ENCODE peak calls at places on chromosomes 13 and 19, in six cellular contexts. Y is hypothalamus, N is foreskin fibroblast, T is NCI-H1105 treated with DMSO at 0.1 percent for 48 hours, P is tibial nerve, U is amniotic stem cell. X is an unnamed sample.

GRCh38 chr19:49930483-49931011 is 1.2 kb upstream of the NUP62 start:
- DNase-seq in Y (no peak), N (peak), T (no peak), P (no peak), U (no peak), X (no peak)

GRCh38 chr13:33185853-33186252 is 99.7 kb downstream of the STARD13 start:
- DNase-seq in Y (no peak), N (no peak), T (no peak), P (no peak), U (no peak), X (no peak)

GRCh38 chr19:722553-723101 is 13.9 kb downstream of the PALM start:
- DNase-seq in Y (no peak), N (no peak), T (no peak), P (no peak), U (no peak), X (no peak)

GRCh38 chr19:12838893-12839656 is 760 bp downstream of the MAST1 start:
- DNase-seq in Y (no peak), N (no peak), T (no peak), P (no peak), U (no peak), X (no peak)

GRCh38 chr19:41541990-41542584 is 33.9 kb upstream of the CEACAM21 start:
- DNase-seq in Y (no peak), N (peak), T (peak), P (peak), U (no peak), X (peak)

GRCh38 chr19:49056101-49056901 is 1.2 kb downstream of the CGB7 start:
- DNase-seq in Y (no peak), N (peak), T (peak), P (peak), U (no peak), X (peak)

GRCh38 chr13:70723732-70724131 is 615.5 kb upstream of the KLHL1 start:
- DNase-seq in Y (no peak), N (peak), T (peak), P (no peak), U (peak), X (no peak)

GRCh38 chr19:56933014-56933705 is 92.6 kb upstream of the PEG3 start:
- DNase-seq in Y (no peak), N (no peak), T (peak), P (no peak), U (no peak), X (no peak)

GRCh38 chr19:50417138-50417849 is 1.4 kb upstream of the SPIB start:
- DNase-seq in Y (no peak), N (no peak), T (peak), P (no peak), U (no peak), X (no peak)

GRCh38 chr19:36420961-36421748 is 2.7 kb upstream of the ZFP82 start:
- DNase-seq in Y (no peak), N (peak), T (no peak), P (no peak), U (no peak), X (no peak)

GRCh38 chr13:45951724-45952123 is 100.2 kb upstream of the SIAH3 start:
- DNase-seq in Y (no peak), N (peak), T (no peak), P (no peak), U (no peak), X (no peak)

GRCh38 chr19:13029893-13030292 is 34.6 kb downstream of the NFIX start:
- DNase-seq in Y (no peak), N (peak), T (no peak), P (no peak), U (no peak), X (no peak)

GRCh38 chr13:51822106-51822840 is 18.3 kb upstream of the DHRS12 start:
- DNase-seq in Y (no peak), N (no peak), T (no peak), P (no peak), U (no peak), X (no peak)

GRCh38 chr13:100529666-100530065 is 58.9 kb downstream of the GGACT start:
- DNase-seq in Y (no peak), N (no peak), T (no peak), P (no peak), U (no peak), X (no peak)

GRCh38 chr13:85833938-85834337 is 34.7 kb upstream of the SLITRK6 start:
- DNase-seq in Y (no peak), N (no peak), T (no peak), P (no peak), U (no peak), X (no peak)

GRCh38 chr13:69579351-69579750 is 528.3 kb upstream of the ATXN8OS start:
- DNase-seq in Y (no peak), N (no peak), T (peak), P (no peak), U (no peak), X (no peak)

GRCh38 chr13:76641056-76641455 is 245.1 kb downstream of the KCTD12 start:
- DNase-seq in Y (no peak), N (peak), T (no peak), P (no peak), U (peak), X (no peak)

GRCh38 chr13:20436505-20436904 is 89.2 kb downstream of the CRYL1 start:
- DNase-seq in Y (no peak), N (no peak), T (no peak), P (no peak), U (no peak), X (no peak)

GRCh38 chr13:40781717-40782116 is 7.7 kb upstream of the SLC25A15 start:
- DNase-seq in Y (no peak), N (no peak), T (no peak), P (no peak), U (no peak), X (no peak)

GRCh38 chr13:37270206-37271001 is 164.9 kb upstream of the CSNK1A1L start:
- DNase-seq in Y (no peak), N (no peak), T (no peak), P (no peak), U (no peak), X (no peak)

GRCh38 chr19:48695743-48696352 is at the start of gene FUT2:
- DNase-seq in Y (no peak), N (no peak), T (no peak), P (no peak), U (no peak), X (no peak)

GRCh38 chr13:22801402-22802003 is 379.3 kb upstream of the SGCG start:
- DNase-seq in Y (no peak), N (peak), T (peak), P (no peak), U (no peak), X (no peak)

X was measured in HTR-8/SVneo.